ENCODE peak calls at places on chromosomes 3 and 15, in four cellular contexts. F, T, L and V are unnamed samples.

GRCh38 chr3:72488736-72489030 is 359.6 kb downstream of the SHQ1 start:
- DNase-seq in L (no peak), F (peak; percentile 63), T (no peak), V (no peak)

GRCh38 chr3:12224181-12225147 is 64.4 kb upstream of the PPARG start:
- DNase-seq in F (peak; percentile 49), L (no peak), T (no peak), V (peak; percentile 62)

GRCh38 chr3:126158016-126158911 is 22.1 kb downstream of the ALDH1L1 start:
- DNase-seq in T (no peak), L (no peak), F (no peak), V (no peak)

GRCh38 chr15:77032647-77033416 is 37.9 kb downstream of the PSTPIP1 start:
- DNase-seq in F (no peak), T (peak; percentile 47), L (no peak), V (no peak)

GRCh38 chr3:42557849-42558248 is 23.9 kb downstream of the SEC22C start:
- DNase-seq in T (no peak), F (no peak), L (no peak), V (peak; percentile 66)

GRCh38 chr3:17360991-17361390 is 381.4 kb downstream of the TBC1D5 start:
- DNase-seq in T (no peak), F (no peak), L (no peak), V (no peak)

GRCh38 chr3:42710323-42711021 is 7.9 kb upstream of the HHATL start:
- DNase-seq in T (peak; percentile 24), F (no peak), L (no peak), V (no peak)

GRCh38 chr15:85329561-85330421 is 50.6 kb upstream of the AKAP13 start:
- DNase-seq in F (peak; percentile 78), T (no peak), L (no peak), V (no peak)

GRCh38 chr3:162677475-162677874 is 1180.9 kb downstream of the OTOL1 start:
- DNase-seq in L (no peak), F (no peak), T (no peak), V (no peak)

GRCh38 chr15:27025411-27026051 is 54.5 kb downstream of the GABRG3 start:
- DNase-seq in T (no peak), F (no peak), L (no peak), V (no peak)

GRCh38 chr3:124557433-124558232 is 172.6 kb upstream of the UMPS start:
- DNase-seq in L (no peak), T (no peak), F (peak; percentile 71), V (peak; percentile 50)

GRCh38 chr3:71185733-71186455 is 397.6 kb downstream of the FOXP1 start:
- DNase-seq in L (no peak), T (no peak), F (peak; percentile 82), V (no peak)

GRCh38 chr3:138459619-138460535 is 25.5 kb downstream of the ESYT3 start:
- DNase-seq in T (peak; percentile 42), F (no peak), L (peak; percentile 41), V (no peak)

GRCh38 chr3:41188291-41188690 is 11.0 kb upstream of the CTNNB1 start:
- DNase-seq in T (no peak), F (no peak), L (no peak), V (no peak)

GRCh38 chr3:106176734-106177133 is 307.9 kb upstream of the CBLB start:
- DNase-seq in F (peak; percentile 23), L (no peak), T (no peak), V (no peak)

GRCh38 chr3:138479355-138479964 is 45.0 kb downstream of the ESYT3 start:
- DNase-seq in L (peak; percentile 69), T (no peak), F (peak; percentile 46), V (peak; percentile 81)

GRCh38 chr15:71532994-71533393 is 277.4 kb upstream of the NR2E3 start:
- DNase-seq in T (no peak), L (peak; percentile 41), F (no peak), V (peak; percentile 61)

GRCh38 chr15:45498701-45499100 is 23.9 kb downstream of the SLC30A4 start:
- DNase-seq in L (no peak), T (no peak), F (no peak), V (no peak)

GRCh38 chr3:177468331-177468730 is 271.0 kb upstream of the TBL1XR1 start:
- DNase-seq in F (peak; percentile 96), T (no peak), L (no peak), V (peak; percentile 87)

GRCh38 chr3:107934808-107935207 is 156.0 kb downstream of the CD47 start:
- DNase-seq in L (no peak), F (no peak), T (no peak), V (no peak)

GRCh38 chr3:111069974-111070751 is 1.5 kb upstream of the NECTIN3 start:
- DNase-seq in F (peak; percentile 30), L (no peak), T (no peak), V (peak; percentile 44)
- H3K18ac ChIP-seq in F (peak overlapping the region; percentile 87), L (no peak overlapping the region), T (peak overlapping the region; percentile 89), V (no peak overlapping the region)

GRCh38 chr15:93035953-93036810 is 52.8 kb downstream of the RGMA start:
- DNase-seq in L (peak; percentile 26), F (peak; percentile 30), T (peak; percentile 67), V (peak; percentile 55)

GRCh38 chr15:93036922-93037321 is 52.1 kb downstream of the RGMA start:
- DNase-seq in L (peak; percentile 19), F (no peak), T (no peak), V (no peak)

GRCh38 chr15:93037341-93038063 is 51.5 kb downstream of the RGMA start:
- DNase-seq in T (no peak), F (no peak), L (no peak), V (no peak)

GRCh38 chr15:93040288-93041158 is 48.5 kb downstream of the RGMA start:
- DNase-seq in F (no peak), L (no peak), T (no peak), V (no peak)

DNA sequence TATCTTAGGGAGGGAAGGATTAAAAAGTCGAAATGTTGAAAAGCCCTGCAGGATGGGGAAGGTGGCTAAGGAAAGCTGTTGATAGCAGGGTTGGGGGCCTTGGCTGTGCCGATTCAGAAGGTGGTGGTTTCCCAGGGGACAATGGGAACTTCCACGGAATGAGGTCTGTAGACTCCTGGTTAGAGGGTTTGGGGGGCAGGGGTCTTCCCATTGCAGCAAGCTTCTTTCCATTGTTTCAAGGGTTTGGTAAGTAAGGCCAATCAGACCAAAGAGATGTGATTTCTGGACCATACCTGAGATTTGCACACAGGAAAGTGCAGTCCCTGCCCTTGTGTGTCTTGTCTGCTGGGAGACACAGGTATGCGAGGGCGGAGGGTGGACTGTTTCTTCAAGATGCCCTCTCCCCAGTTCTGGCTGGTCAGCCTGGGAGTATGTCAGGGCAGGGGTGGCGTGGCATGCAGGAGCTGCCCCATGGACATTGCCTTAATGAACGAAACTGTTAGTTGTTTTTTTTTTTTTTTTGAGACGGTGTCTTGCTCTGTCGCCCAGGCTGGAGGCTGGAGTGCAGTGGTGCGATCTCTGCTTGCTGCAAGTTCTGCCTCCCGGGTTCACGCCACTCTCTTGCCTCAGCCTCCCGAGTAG is 50.8 kb downstream of the RGMA start:
- DNase-seq in F (no peak), T (no peak), L (no peak), V (no peak)
- H2BK15ac ChIP-seq in F (no peak overlapping the region), T (no peak overlapping the region), L (no peak overlapping the region), V (no peak overlapping the region)

GRCh38 chr3:62556121-62556520 is 182.8 kb upstream of the FEZF2 start:
- DNase-seq in F (no peak), L (peak; percentile 53), T (peak; percentile 52), V (no peak)

GRCh38 chr3:62557450-62557849 is 184.1 kb upstream of the FEZF2 start:
- DNase-seq in F (no peak), L (no peak), T (no peak), V (no peak)

GRCh38 chr3:62559831-62560445 is 186.6 kb upstream of the FEZF2 start:
- DNase-seq in L (no peak), F (peak; percentile 57), T (no peak), V (peak; percentile 33)

GRCh38 chr3:62558549-62559112 is 185.3 kb upstream of the FEZF2 start:
- DNase-seq in F (peak; percentile 13), T (peak; percentile 72), L (peak; percentile 64), V (peak; percentile 58)

GRCh38 chr3:62557983-62558382 is 184.6 kb upstream of the FEZF2 start:
- DNase-seq in F (no peak), T (no peak), L (no peak), V (no peak)
- H3K18ac ChIP-seq in F (no peak overlapping the region), T (no peak overlapping the region), L (no peak overlapping the region), V (no peak overlapping the region)

GRCh38 chr15:33099213-33099612 is 95.3 kb downstream of the FMN1 start:
- DNase-seq in F (no peak), L (no peak), T (no peak), V (no peak)
- H2BK15ac ChIP-seq in F (peak overlapping the region; percentile 98), L (no peak overlapping the region), T (no peak overlapping the region), V (no peak overlapping the region)

GRCh38 chr15:68517285-68517711 is 61.5 kb upstream of the CORO2B start:
- DNase-seq in T (no peak), F (no peak), L (peak; percentile 72), V (peak; percentile 66)

GRCh38 chr15:68518046-68518445 is 60.7 kb upstream of the CORO2B start:
- DNase-seq in T (no peak), L (peak; percentile 52), F (no peak), V (peak; percentile 71)

GRCh38 chr15:68518785-68519430 is 59.9 kb upstream of the CORO2B start:
- DNase-seq in L (no peak), F (no peak), T (no peak), V (no peak)

GRCh38 chr15:68512578-68512977 is 66.2 kb upstream of the CORO2B start:
- DNase-seq in L (no peak), T (no peak), F (no peak), V (no peak)

GRCh38 chr15:68515371-68516095 is 63.3 kb upstream of the CORO2B start:
- DNase-seq in T (peak; percentile 33), L (no peak), F (no peak), V (no peak)
- H3K18ac ChIP-seq in T (no peak overlapping the region), L (no peak overlapping the region), F (no peak overlapping the region), V (no peak overlapping the region)

GRCh38 chr15:101723161-101723873 is 956 bp downstream of the TARS3 start:
- DNase-seq in F (peak; percentile 26), T (no peak), L (no peak), V (no peak)
- H2BK15ac ChIP-seq in F (peak overlapping the region; percentile 4), T (no peak overlapping the region), L (no peak overlapping the region), V (no peak overlapping the region)

GRCh38 chr3:13261104-13261800 is 158.9 kb downstream of the NUP210 start:
- DNase-seq in T (no peak), F (no peak), L (no peak), V (no peak)
- H3K18ac ChIP-seq in T (no peak overlapping the region), F (no peak overlapping the region), L (no peak overlapping the region), V (no peak overlapping the region)

DNA sequence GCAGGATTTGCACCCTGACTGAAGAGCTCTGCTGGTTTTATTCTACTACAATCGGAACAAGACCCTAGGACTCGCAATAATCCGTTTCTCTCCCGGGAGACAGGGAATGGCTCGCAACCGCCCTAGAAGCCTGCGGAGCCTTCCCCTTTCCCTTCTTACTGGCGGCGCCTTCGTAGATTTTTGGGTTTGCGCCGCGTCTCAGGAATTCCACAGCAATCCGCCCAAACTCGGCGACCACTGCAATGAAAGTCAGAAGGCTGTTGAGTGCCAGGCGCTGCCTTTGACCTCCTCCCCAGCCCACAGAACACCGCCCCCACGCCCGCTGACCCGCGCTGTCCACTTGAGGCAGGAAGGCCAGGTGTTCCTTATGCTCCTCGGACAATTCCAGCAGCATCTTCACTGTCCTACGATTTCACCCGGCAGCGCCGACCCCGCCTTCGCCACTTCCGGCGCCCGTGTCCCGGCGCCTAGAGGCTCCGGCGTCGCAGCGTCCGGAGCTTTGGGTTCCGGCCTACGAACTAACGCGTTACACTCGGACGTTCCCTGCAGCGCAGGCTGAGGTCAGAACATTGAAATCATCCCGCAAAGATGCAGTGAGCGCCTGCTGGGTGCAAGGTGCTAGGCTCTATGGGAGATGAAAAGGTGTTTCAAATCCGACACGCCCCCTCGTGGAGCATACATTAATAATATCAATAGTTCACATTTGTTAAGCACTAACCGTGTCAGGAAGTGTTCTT is at the start of gene COMMD2:
- DNase-seq in F (peak; percentile 85), T (peak; percentile 81), L (peak; percentile 84), V (peak; percentile 96)
- H2BK15ac ChIP-seq in F (no peak within 1 kb of the TSS), T (no peak within 1 kb of the TSS), L (no peak within 1 kb of the TSS), V (no peak within 1 kb of the TSS)